ENCODE peak calls at places on chromosomes 2 and 18, in nine cellular contexts. One of them, this sample, is unnamed.
A peak's percentile ranks its signal among the peaks of the same experiment; 100 is the strongest.

GRCh38 chr2:37323770-37324535 is 680 bp downstream of the PRKD3 start:
- DNase-seq in stimulated activated naive CD4-positive, alpha-beta T cell: peak; percentile 51
- DNase-seq in foreskin keratinocyte: no peak
- DNase-seq in K562: peak; percentile 11
- DNase-seq in tibial artery: no peak
- DNase-seq in NCI-H1417: peak; percentile 51
- DNase-seq in GM10248: peak; percentile 19
- DNase-seq in stimulated activated CD4-positive, alpha-beta T cell treated with anti-CD3 and anti-CD28 coated beads, Interleukin-1b, Interleukin-23, amount 100 ng/mL, for 1 hour: no peak
- DNase-seq in kidney tubule cell: peak; percentile 49
- DNase-seq in this sample: no peak

GRCh38 chr2:77156599-77156998 is 365.6 kb downstream of the LRRTM4 start:
- DNase-seq in stimulated activated CD4-positive, alpha-beta T cell treated with anti-CD3 and anti-CD28 coated beads, Interleukin-1b, Interleukin-23, amount 100 ng/mL, for 1 hour: no peak
- DNase-seq in NCI-H1417: no peak
- DNase-seq in K562: no peak
- DNase-seq in kidney tubule cell: no peak
- DNase-seq in stimulated activated naive CD4-positive, alpha-beta T cell: no peak
- DNase-seq in tibial artery: no peak
- DNase-seq in foreskin keratinocyte: no peak
- DNase-seq in GM10248: no peak
- DNase-seq in this sample: no peak

GRCh38 chr2:119496682-119497081 is 27.6 kb downstream of the SCTR start:
- DNase-seq in kidney tubule cell: no peak
- DNase-seq in stimulated activated CD4-positive, alpha-beta T cell treated with anti-CD3 and anti-CD28 coated beads, Interleukin-1b, Interleukin-23, amount 100 ng/mL, for 1 hour: no peak
- DNase-seq in NCI-H1417: no peak
- DNase-seq in stimulated activated naive CD4-positive, alpha-beta T cell: no peak
- DNase-seq in GM10248: no peak
- DNase-seq in foreskin keratinocyte: no peak
- DNase-seq in tibial artery: no peak
- DNase-seq in K562: no peak
- DNase-seq in this sample: no peak

GRCh38 chr18:36993068-36993467 is 164.1 kb downstream of the KIAA1328 start:
- DNase-seq in GM10248: no peak
- DNase-seq in kidney tubule cell: peak; percentile 60
- DNase-seq in K562: no peak
- DNase-seq in NCI-H1417: no peak
- DNase-seq in stimulated activated CD4-positive, alpha-beta T cell treated with anti-CD3 and anti-CD28 coated beads, Interleukin-1b, Interleukin-23, amount 100 ng/mL, for 1 hour: no peak
- DNase-seq in foreskin keratinocyte: peak; percentile 23
- DNase-seq in tibial artery: no peak
- DNase-seq in stimulated activated naive CD4-positive, alpha-beta T cell: no peak
- DNase-seq in this sample: no peak

GRCh38 chr2:118874324-118874723 is 26.9 kb upstream of the EN1 start:
- DNase-seq in tibial artery: no peak
- DNase-seq in stimulated activated CD4-positive, alpha-beta T cell treated with anti-CD3 and anti-CD28 coated beads, Interleukin-1b, Interleukin-23, amount 100 ng/mL, for 1 hour: no peak
- DNase-seq in kidney tubule cell: no peak
- DNase-seq in stimulated activated naive CD4-positive, alpha-beta T cell: no peak
- DNase-seq in foreskin keratinocyte: no peak
- DNase-seq in GM10248: no peak
- DNase-seq in K562: no peak
- DNase-seq in NCI-H1417: no peak
- DNase-seq in this sample: no peak

GRCh38 chr18:50659091-50660003 is 99.5 kb downstream of the MAPK4 start:
- DNase-seq in GM10248: no peak
- DNase-seq in stimulated activated naive CD4-positive, alpha-beta T cell: no peak
- DNase-seq in stimulated activated CD4-positive, alpha-beta T cell treated with anti-CD3 and anti-CD28 coated beads, Interleukin-1b, Interleukin-23, amount 100 ng/mL, for 1 hour: no peak
- DNase-seq in foreskin keratinocyte: peak; percentile 46
- DNase-seq in K562: no peak
- DNase-seq in NCI-H1417: no peak
- DNase-seq in kidney tubule cell: peak; percentile 87
- DNase-seq in tibial artery: no peak
- DNase-seq in this sample: peak; percentile 47

GRCh38 chr2:64622443-64623231 is 31.1 kb downstream of the SERTAD2 start:
- DNase-seq in kidney tubule cell: no peak
- DNase-seq in foreskin keratinocyte: no peak
- DNase-seq in stimulated activated CD4-positive, alpha-beta T cell treated with anti-CD3 and anti-CD28 coated beads, Interleukin-1b, Interleukin-23, amount 100 ng/mL, for 1 hour: no peak
- DNase-seq in stimulated activated naive CD4-positive, alpha-beta T cell: no peak
- DNase-seq in tibial artery: no peak
- DNase-seq in K562: no peak
- DNase-seq in NCI-H1417: no peak
- DNase-seq in GM10248: no peak
- DNase-seq in this sample: no peak

GRCh38 chr18:73979742-73980141 is 167.9 kb downstream of the FBXO15 start:
- DNase-seq in GM10248: no peak
- DNase-seq in stimulated activated CD4-positive, alpha-beta T cell treated with anti-CD3 and anti-CD28 coated beads, Interleukin-1b, Interleukin-23, amount 100 ng/mL, for 1 hour: no peak
- DNase-seq in tibial artery: no peak
- DNase-seq in kidney tubule cell: peak; percentile 51
- DNase-seq in K562: no peak
- DNase-seq in stimulated activated naive CD4-positive, alpha-beta T cell: no peak
- DNase-seq in NCI-H1417: no peak
- DNase-seq in foreskin keratinocyte: peak; percentile 26
- DNase-seq in this sample: no peak

GRCh38 chr2:46073540-46074018 is 223.6 kb upstream of the EPAS1 start:
- DNase-seq in GM10248: no peak
- DNase-seq in K562: no peak
- DNase-seq in NCI-H1417: no peak
- DNase-seq in stimulated activated naive CD4-positive, alpha-beta T cell: no peak
- DNase-seq in stimulated activated CD4-positive, alpha-beta T cell treated with anti-CD3 and anti-CD28 coated beads, Interleukin-1b, Interleukin-23, amount 100 ng/mL, for 1 hour: no peak
- DNase-seq in kidney tubule cell: peak; percentile 99
- DNase-seq in foreskin keratinocyte: peak; percentile 87
- DNase-seq in tibial artery: no peak
- DNase-seq in this sample: no peak

GRCh38 chr2:144240656-144241339 is 279.1 kb downstream of the ZEB2 start:
- DNase-seq in stimulated activated naive CD4-positive, alpha-beta T cell: no peak
- DNase-seq in kidney tubule cell: no peak
- DNase-seq in foreskin keratinocyte: no peak
- DNase-seq in tibial artery: no peak
- DNase-seq in stimulated activated CD4-positive, alpha-beta T cell treated with anti-CD3 and anti-CD28 coated beads, Interleukin-1b, Interleukin-23, amount 100 ng/mL, for 1 hour: no peak
- DNase-seq in GM10248: no peak
- DNase-seq in NCI-H1417: no peak
- DNase-seq in K562: no peak
- DNase-seq in this sample: no peak

GRCh38 chr2:1496394-1496821 is 83.1 kb downstream of the TPO start:
- DNase-seq in foreskin keratinocyte: no peak
- DNase-seq in stimulated activated naive CD4-positive, alpha-beta T cell: no peak
- DNase-seq in NCI-H1417: no peak
- DNase-seq in K562: no peak
- DNase-seq in GM10248: no peak
- DNase-seq in stimulated activated CD4-positive, alpha-beta T cell treated with anti-CD3 and anti-CD28 coated beads, Interleukin-1b, Interleukin-23, amount 100 ng/mL, for 1 hour: no peak
- DNase-seq in tibial artery: no peak
- DNase-seq in kidney tubule cell: no peak
- DNase-seq in this sample: no peak

GRCh38 chr2:189143930-189144329 is 35.6 kb downstream of the COL5A2 start:
- DNase-seq in stimulated activated naive CD4-positive, alpha-beta T cell: no peak
- DNase-seq in stimulated activated CD4-positive, alpha-beta T cell treated with anti-CD3 and anti-CD28 coated beads, Interleukin-1b, Interleukin-23, amount 100 ng/mL, for 1 hour: no peak
- DNase-seq in K562: no peak
- DNase-seq in NCI-H1417: no peak
- DNase-seq in GM10248: no peak
- DNase-seq in tibial artery: no peak
- DNase-seq in kidney tubule cell: no peak
- DNase-seq in foreskin keratinocyte: no peak
- DNase-seq in this sample: no peak

GRCh38 chr2:169141713-169142352 is 72.5 kb downstream of the DHRS9 start:
- DNase-seq in GM10248: peak; percentile 52
- DNase-seq in kidney tubule cell: peak; percentile 62
- DNase-seq in NCI-H1417: peak; percentile 31
- DNase-seq in foreskin keratinocyte: peak; percentile 22
- DNase-seq in tibial artery: peak; percentile 43
- DNase-seq in K562: peak; percentile 81
- DNase-seq in stimulated activated CD4-positive, alpha-beta T cell treated with anti-CD3 and anti-CD28 coated beads, Interleukin-1b, Interleukin-23, amount 100 ng/mL, for 1 hour: peak; percentile 15
- DNase-seq in stimulated activated naive CD4-positive, alpha-beta T cell: peak; percentile 20
- DNase-seq in this sample: no peak

GRCh38 chr2:55916473-55917049 is 7.0 kb downstream of the EFEMP1 start:
- DNase-seq in kidney tubule cell: no peak
- DNase-seq in GM10248: no peak
- DNase-seq in foreskin keratinocyte: no peak
- DNase-seq in NCI-H1417: no peak
- DNase-seq in tibial artery: no peak
- DNase-seq in stimulated activated CD4-positive, alpha-beta T cell treated with anti-CD3 and anti-CD28 coated beads, Interleukin-1b, Interleukin-23, amount 100 ng/mL, for 1 hour: no peak
- DNase-seq in K562: no peak
- DNase-seq in stimulated activated naive CD4-positive, alpha-beta T cell: no peak
- DNase-seq in this sample: no peak

GRCh38 chr2:215460682-215461081 is 24.8 kb upstream of the FN1 start:
- DNase-seq in kidney tubule cell: peak; percentile 73
- DNase-seq in stimulated activated naive CD4-positive, alpha-beta T cell: no peak
- DNase-seq in GM10248: no peak
- DNase-seq in tibial artery: no peak
- DNase-seq in stimulated activated CD4-positive, alpha-beta T cell treated with anti-CD3 and anti-CD28 coated beads, Interleukin-1b, Interleukin-23, amount 100 ng/mL, for 1 hour: no peak
- DNase-seq in NCI-H1417: no peak
- DNase-seq in K562: no peak
- DNase-seq in foreskin keratinocyte: peak; percentile 91
- DNase-seq in this sample: no peak

GRCh38 chr2:100907832-100908231 is 87.9 kb downstream of the NPAS2 start:
- DNase-seq in kidney tubule cell: no peak
- DNase-seq in foreskin keratinocyte: no peak
- DNase-seq in GM10248: no peak
- DNase-seq in NCI-H1417: no peak
- DNase-seq in stimulated activated CD4-positive, alpha-beta T cell treated with anti-CD3 and anti-CD28 coated beads, Interleukin-1b, Interleukin-23, amount 100 ng/mL, for 1 hour: no peak
- DNase-seq in K562: no peak
- DNase-seq in stimulated activated naive CD4-positive, alpha-beta T cell: no peak
- DNase-seq in tibial artery: no peak
- DNase-seq in this sample: no peak

GRCh38 chr2:225288986-225289385 is 110.5 kb upstream of the NYAP2 start:
- DNase-seq in K562: no peak
- DNase-seq in stimulated activated CD4-positive, alpha-beta T cell treated with anti-CD3 and anti-CD28 coated beads, Interleukin-1b, Interleukin-23, amount 100 ng/mL, for 1 hour: no peak
- DNase-seq in GM10248: no peak
- DNase-seq in foreskin keratinocyte: no peak
- DNase-seq in stimulated activated naive CD4-positive, alpha-beta T cell: no peak
- DNase-seq in NCI-H1417: no peak
- DNase-seq in kidney tubule cell: peak; percentile 60
- DNase-seq in tibial artery: no peak
- DNase-seq in this sample: no peak

GRCh38 chr2:181678744-181679543 is 1.4 kb downstream of the NEUROD1 start:
- DNase-seq in GM10248: no peak
- DNase-seq in NCI-H1417: no peak
- DNase-seq in stimulated activated naive CD4-positive, alpha-beta T cell: no peak
- DNase-seq in K562: no peak
- DNase-seq in stimulated activated CD4-positive, alpha-beta T cell treated with anti-CD3 and anti-CD28 coated beads, Interleukin-1b, Interleukin-23, amount 100 ng/mL, for 1 hour: no peak
- DNase-seq in tibial artery: no peak
- DNase-seq in foreskin keratinocyte: no peak
- DNase-seq in kidney tubule cell: no peak
- DNase-seq in this sample: no peak

This sample was measured in DMS 273 treated with DMSO at 0.1 percent for 48 hours.